ENCODE peak calls at places on chromosomes 7 and 10, in nine cellular contexts. Z is endothelial cell, P is hippocampal formation, M is mucosa of descending colon, B is hepatocyte, Q is AML-193, W is epithelial cell of esophagus, G is ELR, K is NCI-H1092. Y is an unnamed sample.

GRCh38 chr10:3119796-3120459 is 52.6 kb downstream of the PFKP start:
- DNase-seq in Z (peak), P (peak), M (no peak), B (no peak), Q (peak), W (peak), G (peak), K (no peak), Y (no peak)

GRCh38 chr7:114354306-114354705 is 60.3 kb upstream of the FOXP2 start:
- DNase-seq in Z (no peak), P (no peak), M (no peak), B (no peak), Q (no peak), W (peak), G (no peak), K (no peak), Y (no peak)

GRCh38 chr7:4699897-4700296 is 17.8 kb downstream of the FOXK1 start:
- DNase-seq in Z (no peak), P (no peak), M (no peak), B (no peak), Q (no peak), W (no peak), G (no peak), K (peak), Y (no peak)

GRCh38 chr7:45203459-45203858 is 45.9 kb downstream of the RAMP3 start:
- DNase-seq in Z (no peak), P (no peak), M (no peak), B (no peak), Q (no peak), W (no peak), G (no peak), K (no peak), Y (no peak)

GRCh38 chr7:46153951-46154787 is 233.1 kb upstream of the IGFBP3 start:
- DNase-seq in Z (no peak), P (no peak), M (no peak), B (peak), Q (no peak), W (peak), G (peak), K (no peak), Y (no peak)

GRCh38 chr7:50226669-50227068 is 77.8 kb upstream of the IKZF1 start:
- DNase-seq in Z (no peak), P (no peak), M (no peak), B (no peak), Q (no peak), W (no peak), G (no peak), K (no peak), Y (no peak)

GRCh38 chr7:43593010-43593409 is 10.1 kb downstream of the STK17A start:
- DNase-seq in Z (no peak), P (no peak), M (no peak), B (no peak), Q (no peak), W (no peak), G (peak), K (no peak), Y (no peak)

GRCh38 chr10:96645191-96645721 is 58.4 kb upstream of the TM9SF3 start:
- DNase-seq in Z (no peak), P (no peak), M (no peak), B (no peak), Q (no peak), W (no peak), G (no peak), K (no peak), Y (no peak)

GRCh38 chr10:103772096-103772845 is 83.1 kb downstream of the SH3PXD2A start:
- DNase-seq in Z (peak), P (no peak), M (peak), B (peak), Q (no peak), W (peak), G (peak), K (no peak), Y (peak)

GRCh38 chr10:116082211-116082610 is 190.8 kb downstream of the GFRA1 start:
- DNase-seq in Z (no peak), P (no peak), M (no peak), B (no peak), Q (no peak), W (no peak), G (no peak), K (no peak), Y (no peak)

GRCh38 chr10:57977262-57977661 is 290.4 kb downstream of the IPMK start:
- DNase-seq in Z (no peak), P (no peak), M (no peak), B (no peak), Q (no peak), W (no peak), G (no peak), K (no peak), Y (no peak)

Y was measured in effector memory CD4-positive, alpha-beta T cell.